ENCODE peak calls at places on chromosomes 2 and 18, in six cellular contexts. J is endothelial cell of umbilical vein, T is neuronal stem cell, R is SK-N-SH, V is IMR-90, N is HCT116. Z is an unnamed sample.

GRCh38 chr18:77422974-77423373 is 173.3 kb downstream of the GALR1 start:
- DNase-seq in J (no peak), T (no peak), R (no peak), V (no peak), N (no peak), Z (no peak)

GRCh38 chr2:172103471-172104292 is 982 bp upstream of the DLX2 start:
- DNase-seq in J (peak), T (peak), R (peak), V (peak), N (peak), Z (no peak)

GRCh38 chr2:157190151-157190550 is 67.4 kb upstream of the GALNT5 start:
- DNase-seq in J (peak), T (no peak), R (no peak), V (peak), N (no peak), Z (no peak)

GRCh38 chr2:191811807-191812602 is 34.9 kb downstream of the CAVIN2 start:
- DNase-seq in J (peak), T (peak), R (peak), V (peak), N (peak), Z (no peak)

GRCh38 chr18:79479114-79479760 is 83.5 kb downstream of the NFATC1 start:
- DNase-seq in J (no peak), T (no peak), R (no peak), V (no peak), N (no peak), Z (no peak)

GRCh38 chr2:60957643-60958042 is 59.9 kb upstream of the PEX13 start:
- DNase-seq in J (peak), T (no peak), R (no peak), V (no peak), N (no peak), Z (peak)

GRCh38 chr2:230944123-230944653 is 19.1 kb upstream of the GPR55 start:
- DNase-seq in J (no peak), T (no peak), R (no peak), V (no peak), N (no peak), Z (no peak)

GRCh38 chr18:29753379-29753778 is 1289.2 kb downstream of the DSC3 start:
- DNase-seq in J (no peak), T (no peak), R (no peak), V (peak), N (no peak), Z (no peak)

GRCh38 chr2:53108246-53108645 is 659.4 kb upstream of the CHAC2 start:
- DNase-seq in J (no peak), T (no peak), R (no peak), V (no peak), N (no peak), Z (no peak)

DNA sequence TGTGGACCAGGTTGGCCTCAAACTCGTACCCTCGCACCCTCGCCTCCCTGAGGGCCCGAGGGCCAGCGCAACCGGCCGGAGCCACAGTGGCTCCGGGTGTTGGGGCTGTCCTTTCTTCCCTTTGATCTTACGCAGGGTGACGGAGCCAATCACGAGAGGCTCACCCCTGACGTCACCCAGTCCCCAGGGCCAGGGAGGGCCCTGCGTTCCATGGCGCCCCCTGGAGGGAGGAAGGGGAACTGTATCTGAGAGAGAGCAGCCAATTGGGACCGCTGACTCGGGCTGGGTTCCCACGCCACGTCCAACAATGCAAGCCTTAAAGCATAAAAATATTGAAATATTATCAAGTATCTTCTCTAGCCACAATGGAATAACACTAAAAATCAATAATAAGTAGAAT is 432.8 kb upstream of the LRRTM4 start:
- DNase-seq in J (no peak), T (no peak), R (peak), V (no peak), N (no peak), Z (no peak)
- H3K4me3 ChIP-seq in J (no peak), T (no peak), R (no peak), V (no peak), N (no peak), Z (no peak)

GRCh38 chr2:213317929-213318328 is 33.7 kb downstream of the SPAG16 start:
- DNase-seq in J (no peak), T (no peak), R (no peak), V (peak), N (no peak), Z (no peak)
- H3K4me2 ChIP-seq in J (no peak), T (no peak), R (no peak), V (no peak), N (no peak), Z (no peak)

DNA sequence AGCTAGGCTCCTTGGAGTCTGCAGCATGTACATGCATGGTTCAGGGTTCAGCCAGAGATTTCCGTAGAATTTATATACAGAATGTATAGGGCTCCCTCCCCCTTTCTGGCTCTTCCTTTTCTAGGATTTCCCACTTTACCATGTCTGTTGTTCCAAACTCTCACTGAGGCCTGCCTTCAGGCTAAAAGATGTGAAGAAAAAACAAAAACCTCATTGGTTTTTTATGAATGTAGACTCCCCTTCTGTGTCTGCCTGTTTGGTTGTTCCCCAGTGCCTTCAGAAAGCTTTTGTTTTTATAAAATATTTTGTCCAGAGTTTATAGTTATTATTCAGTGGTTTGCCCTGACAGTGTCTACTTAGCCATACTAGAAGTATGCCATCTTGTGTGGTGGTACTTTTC is 3.6 kb downstream of the NDUFV2 start:
- DNase-seq in J (no peak), T (no peak), R (no peak), V (no peak), N (no peak), Z (no peak)
- H3K4me3 ChIP-seq in J (no peak), T (no peak), R (no peak), V (peak), N (no peak), Z (peak)

DNA sequence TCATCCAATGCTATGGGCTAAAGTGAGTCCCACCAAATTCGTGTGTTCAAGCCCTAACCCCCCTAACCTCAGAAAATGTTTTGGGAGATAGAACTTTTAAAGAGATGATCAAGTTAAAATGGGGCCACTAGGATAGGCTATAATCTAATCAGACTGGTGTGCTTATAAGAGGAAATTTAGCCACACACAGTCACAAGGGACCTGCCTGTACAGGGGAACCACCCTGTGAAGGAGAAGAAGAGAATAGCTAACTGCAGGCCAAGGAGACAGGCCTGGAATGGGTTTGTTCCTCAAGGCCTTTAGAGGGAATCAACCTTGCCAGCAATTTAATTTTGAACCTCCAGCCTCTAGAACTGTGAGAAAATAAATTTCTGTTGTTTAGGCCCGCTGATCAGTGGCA is 36.0 kb upstream of the TANK start:
- DNase-seq in J (no peak), T (no peak), R (no peak), V (no peak), N (no peak), Z (no peak)
- H3K4me2 ChIP-seq in J (no peak), T (no peak), R (no peak), V (no peak), N (peak), Z (peak)

DNA sequence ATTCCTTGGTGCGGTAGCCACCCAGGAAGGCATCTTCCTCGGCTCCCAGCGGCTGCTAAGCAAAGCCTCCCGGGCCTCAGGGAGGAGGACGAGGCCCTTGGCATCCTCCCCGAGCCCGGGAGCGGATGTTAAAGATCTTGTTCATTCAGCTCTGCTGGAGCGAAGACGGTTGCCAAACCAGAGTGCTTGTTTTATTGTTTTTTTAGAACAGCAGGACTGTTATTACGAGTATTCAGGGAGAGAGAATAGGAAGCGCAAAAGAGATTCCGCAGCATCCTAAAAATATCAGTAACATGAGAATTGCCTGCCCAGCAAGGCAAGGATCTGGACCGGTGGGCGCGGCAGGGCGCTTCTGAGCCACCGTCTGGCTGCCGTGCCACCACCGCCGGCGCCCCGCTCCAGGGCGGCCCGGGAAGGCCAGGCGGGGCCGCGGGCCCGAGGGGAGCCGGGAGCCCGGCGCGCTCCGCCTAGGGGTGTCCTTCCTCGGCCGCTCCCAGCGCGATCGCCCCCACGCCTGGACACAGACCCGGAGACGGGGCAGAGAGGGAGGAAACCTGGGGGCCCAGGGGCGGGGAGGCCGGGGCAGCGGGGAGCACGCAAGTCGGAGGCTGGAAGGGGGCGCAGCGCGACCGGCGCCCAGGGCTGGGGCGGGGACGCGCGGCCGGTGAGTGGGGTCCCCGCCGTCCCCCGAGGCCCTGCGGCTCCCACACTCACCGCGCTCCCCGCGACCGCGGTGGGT is 850 bp downstream of the CYS1 start:
- DNase-seq in J (no peak), T (peak), R (peak), V (peak), N (no peak), Z (no peak)
- H3K4me3 ChIP-seq in J (no peak), T (peak), R (peak), V (peak), N (peak), Z (peak)

GRCh38 chr2:28394997-28395333 is 2.3 kb downstream of the FOSL2 start:
- DNase-seq in J (no peak), T (no peak), R (no peak), V (no peak), N (no peak), Z (no peak)
- H3K4me2 ChIP-seq in J (peak), T (peak), R (peak), V (peak), N (peak), Z (peak)

GRCh38 chr2:188978291-188979081 is 4.3 kb downstream of the COL3A1 start:
- DNase-seq in J (peak), T (no peak), R (no peak), V (peak), N (peak), Z (no peak)

GRCh38 chr2:188976545-188977268 is 2.5 kb downstream of the COL3A1 start:
- DNase-seq in J (peak), T (no peak), R (no peak), V (peak), N (peak), Z (no peak)

GRCh38 chr2:188975497-188976102 is 1.4 kb downstream of the COL3A1 start:
- DNase-seq in J (no peak), T (no peak), R (no peak), V (peak), N (no peak), Z (no peak)

GRCh38 chr2:188979730-188980123 is 5.6 kb downstream of the COL3A1 start:
- DNase-seq in J (no peak), T (no peak), R (no peak), V (no peak), N (no peak), Z (no peak)

GRCh38 chr2:188979119-188979729 is 5.1 kb downstream of the COL3A1 start:
- DNase-seq in J (no peak), T (no peak), R (no peak), V (peak), N (no peak), Z (no peak)
- H3K4me3 ChIP-seq in J (no peak), T (no peak), R (peak), V (peak), N (no peak), Z (no peak)

GRCh38 chr2:158994920-158995676 is 26.7 kb downstream of the TANC1 start:
- DNase-seq in J (no peak), T (no peak), R (peak), V (no peak), N (no peak), Z (no peak)

GRCh38 chr2:158995677-158996049 is 27.2 kb downstream of the TANC1 start:
- DNase-seq in J (no peak), T (no peak), R (no peak), V (no peak), N (no peak), Z (no peak)

GRCh38 chr2:158996378-158996993 is 28.0 kb downstream of the TANC1 start:
- DNase-seq in J (no peak), T (no peak), R (no peak), V (no peak), N (no peak), Z (no peak)

GRCh38 chr2:158993030-158993429 is 24.6 kb downstream of the TANC1 start:
- DNase-seq in J (no peak), T (no peak), R (no peak), V (no peak), N (no peak), Z (no peak)

GRCh38 chr2:158993721-158994587 is 25.5 kb downstream of the TANC1 start:
- DNase-seq in J (no peak), T (no peak), R (no peak), V (no peak), N (no peak), Z (no peak)
- H3K4me2 ChIP-seq in J (no peak), T (no peak), R (no peak), V (no peak), N (no peak), Z (no peak)

GRCh38 chr2:233387225-233387624 is 32.9 kb downstream of the DGKD start:
- DNase-seq in J (no peak), T (no peak), R (no peak), V (no peak), N (no peak), Z (no peak)
- H3K4me3 ChIP-seq in J (no peak), T (no peak), R (no peak), V (no peak), N (no peak), Z (no peak)

DNA sequence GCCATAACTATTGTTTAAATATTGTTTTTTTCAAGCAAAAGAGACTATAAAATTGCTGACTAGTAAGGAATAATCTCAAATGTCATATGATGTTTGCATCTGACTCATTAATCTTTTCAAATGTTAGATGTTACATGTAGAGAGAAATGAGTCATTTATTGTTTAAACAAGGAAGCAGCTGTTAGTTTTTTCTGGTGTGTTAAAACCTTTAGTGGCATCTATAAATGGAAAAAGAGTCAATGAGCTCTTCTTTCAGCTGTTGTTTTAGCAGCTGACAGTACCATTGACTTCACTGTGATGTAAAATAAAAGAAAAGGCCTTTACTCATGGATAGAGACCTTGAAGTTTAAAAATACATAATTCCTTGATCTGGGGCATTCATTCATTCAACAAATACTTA is 1.8 kb upstream of the KLHL41 start:
- DNase-seq in J (peak), T (no peak), R (no peak), V (peak), N (no peak), Z (no peak)
- H3K4me2 ChIP-seq in J (peak), T (no peak), R (no peak), V (no peak), N (peak), Z (no peak)